ENCODE peak calls at places on chromosomes 6 and 20, in four cellular contexts. B is aorta, Z is IMR-90, O is HepG2. H is an unnamed sample.
A peak's percentile ranks its signal among the peaks of the same experiment; 100 is the strongest.

GRCh38 chr6:110042670-110043296 is 64.7 kb downstream of the GPR6 start:
- DNase-seq in B (no peak), Z (no peak), O (no peak), H (no peak)

GRCh38 chr20:47686545-47686944 is 98.7 kb downstream of the SULF2 start:
- DNase-seq in B (no peak), Z (peak; percentile 80), O (no peak), H (no peak)

GRCh38 chr20:52923123-52923543 is 49.0 kb upstream of the TSHZ2 start:
- DNase-seq in B (no peak), Z (peak; percentile 45), O (no peak), H (no peak)

GRCh38 chr20:33914871-33915270 is 78.8 kb upstream of the RALY start:
- DNase-seq in B (peak; percentile 0), Z (peak; percentile 94), O (peak; percentile 51), H (no peak)

GRCh38 chr6:27811383-27811782 is 100.8 kb downstream of the OR2B2 start:
- DNase-seq in B (no peak), Z (no peak), O (no peak), H (no peak)

GRCh38 chr6:70456725-70457124 is 43.4 kb downstream of the FAM135A start:
- DNase-seq in B (no peak), Z (no peak), O (no peak), H (no peak)

GRCh38 chr6:1890071-1890470 is 280.4 kb downstream of the FOXC1 start:
- DNase-seq in B (no peak), Z (no peak), O (no peak), H (no peak)

GRCh38 chr20:53907968-53908751 is 162.2 kb downstream of the BCAS1 start:
- DNase-seq in B (no peak), Z (no peak), O (no peak), H (peak; percentile 20)

GRCh38 chr6:82248233-82248735 is 740 bp upstream of the IBTK start:
- DNase-seq in B (no peak), Z (peak; percentile 65), O (peak; percentile 90), H (peak; percentile 27)

GRCh38 chr20:38227578-38228360 is 32.8 kb downstream of the KIAA1755 start:
- DNase-seq in B (peak; percentile 59), Z (no peak), O (no peak), H (no peak)

GRCh38 chr6:160788806-160789205 is 86.8 kb downstream of the PLG start:
- DNase-seq in B (no peak), Z (no peak), O (no peak), H (no peak)

GRCh38 chr6:30884521-30885480 is 482 bp downstream of the DDR1 start:
- DNase-seq in B (peak; percentile 81), Z (peak; percentile 15), O (no peak), H (peak; percentile 56)

GRCh38 chr6:30883743-30884520 is at the start of gene DDR1:
- DNase-seq in B (peak; percentile 90), Z (peak; percentile 54), O (peak; percentile 38), H (peak; percentile 81)

GRCh38 chr6:30885999-30886896 is 1.9 kb downstream of the DDR1 start:
- DNase-seq in B (no peak), Z (peak; percentile 79), O (peak; percentile 95), H (peak; percentile 80)

GRCh38 chr6:30886897-30887255 is 2.6 kb downstream of the DDR1 start:
- DNase-seq in B (no peak), Z (no peak), O (no peak), H (no peak)

GRCh38 chr6:30885481-30885998 is 1.2 kb downstream of the DDR1 start:
- DNase-seq in B (no peak), Z (peak; percentile 18), O (peak; percentile 70), H (no peak)
- H3K4me3 ChIP-seq in B (no peak overlapping the region), Z (peak overlapping the region; percentile 81), O (peak overlapping the region; percentile 80), H (peak overlapping the region; percentile 46)

GRCh38 chr6:156944412-156944811 is 167.2 kb downstream of the ARID1B start:
- DNase-seq in B (no peak), Z (no peak), O (no peak), H (no peak)
- H3K4me3 ChIP-seq in B (no peak overlapping the region), Z (no peak overlapping the region), O (no peak overlapping the region), H (no peak overlapping the region)

DNA sequence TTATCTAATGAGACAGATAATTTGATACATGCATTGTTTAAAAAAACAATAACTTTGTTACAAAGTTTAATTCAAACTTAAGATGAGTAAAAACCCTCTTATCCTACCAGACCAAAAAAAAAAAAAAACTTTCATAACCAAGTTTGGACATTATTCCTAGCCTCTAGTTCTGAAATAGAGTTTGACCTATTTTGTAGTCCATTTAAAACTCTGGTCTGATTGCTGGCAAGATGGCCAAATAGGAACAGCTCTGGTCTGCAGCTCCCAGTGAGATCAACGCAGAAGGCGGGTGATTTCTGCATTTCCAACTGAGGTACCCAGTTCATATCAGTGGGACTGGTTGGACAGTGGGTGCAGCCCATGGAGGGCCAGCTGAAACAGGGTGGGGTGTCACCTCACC is 125.9 kb downstream of the FRK start:
- DNase-seq in B (no peak), Z (no peak), O (no peak), H (no peak)
- H3K4me3 ChIP-seq in B (no peak overlapping the region), Z (no peak overlapping the region), O (no peak overlapping the region), H (no peak overlapping the region)

DNA sequence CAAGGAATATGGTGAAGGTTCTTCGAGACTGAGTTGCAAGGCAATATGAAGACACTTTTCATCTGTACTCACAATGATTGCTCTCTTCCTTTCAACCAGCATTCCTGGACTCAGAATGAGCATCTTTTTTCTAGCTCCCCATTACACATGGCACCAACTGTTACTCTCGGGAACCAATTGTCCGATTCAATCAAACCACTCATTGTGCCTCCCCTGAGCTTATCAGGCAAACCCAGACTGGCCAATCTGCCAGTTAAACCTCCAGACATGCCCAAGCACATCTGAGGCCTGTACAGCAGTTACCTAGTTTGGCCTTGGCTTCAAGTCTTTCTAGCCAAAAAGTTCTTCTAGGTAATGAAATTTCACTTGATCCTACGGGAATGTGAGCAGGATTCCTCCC is 164.1 kb downstream of the ID4 start:
- DNase-seq in B (no peak), Z (no peak), O (no peak), H (no peak)
- H3K4me3 ChIP-seq in B (no peak overlapping the region), Z (no peak overlapping the region), O (no peak overlapping the region), H (no peak overlapping the region)

DNA sequence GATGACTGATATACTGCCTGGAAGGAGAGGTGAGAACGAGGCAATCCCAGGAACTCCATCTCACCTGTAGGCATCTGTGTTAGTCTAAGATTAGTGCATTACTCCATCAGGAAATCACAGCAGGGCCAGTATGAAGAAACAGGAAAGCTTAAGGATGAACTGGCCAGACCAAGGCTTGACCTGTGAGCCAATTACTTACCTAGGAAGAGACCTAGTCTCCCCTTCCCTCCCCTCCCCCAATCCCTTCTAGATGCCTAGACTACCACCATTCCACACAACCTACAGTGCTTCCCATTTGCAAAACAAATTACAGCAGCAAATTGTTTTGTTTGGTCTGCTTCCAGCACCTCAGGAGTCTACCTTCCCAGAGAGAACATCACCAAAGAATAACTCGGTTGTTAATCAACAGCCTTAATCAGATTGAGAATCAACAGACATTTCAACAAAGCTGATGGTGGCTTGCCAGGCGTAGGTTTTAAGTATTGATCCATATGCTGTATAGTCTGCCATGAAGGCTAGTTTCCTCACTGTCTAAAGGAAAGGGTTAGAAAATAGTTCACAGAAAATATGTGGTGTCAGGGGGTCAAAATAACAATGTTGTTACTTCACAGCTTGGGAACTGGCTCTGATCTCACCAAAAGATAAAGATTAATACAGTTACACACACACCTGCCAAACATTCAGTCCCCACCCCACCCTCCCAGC is 10.1 kb downstream of the PKHD1 start:
- DNase-seq in B (no peak), Z (no peak), O (no peak), H (no peak)
- H3K4me3 ChIP-seq in B (no peak overlapping the region), Z (no peak overlapping the region), O (no peak overlapping the region), H (no peak overlapping the region)

GRCh38 chr6:108565091-108565766 is 4.5 kb downstream of the FOXO3 start:
- DNase-seq in B (no peak), Z (no peak), O (no peak), H (no peak)
- H3K4me3 ChIP-seq in B (peak overlapping the region; percentile 16), Z (no peak overlapping the region), O (peak overlapping the region; percentile 5), H (no peak overlapping the region)

GRCh38 chr20:40689100-40689942 is at the start of gene MAFB:
- DNase-seq in B (peak; percentile 97), Z (peak; percentile 71), O (peak; percentile 74), H (peak; percentile 95)

GRCh38 chr20:40689943-40690835 is 1.2 kb upstream of the MAFB start:
- DNase-seq in B (peak; percentile 98), Z (peak; percentile 79), O (peak; percentile 85), H (peak; percentile 92)

GRCh38 chr20:40691566-40692239 is 2.7 kb upstream of the MAFB start:
- DNase-seq in B (no peak), Z (no peak), O (no peak), H (no peak)

GRCh38 chr20:40692240-40693011 is 3.4 kb upstream of the MAFB start:
- DNase-seq in B (no peak), Z (no peak), O (no peak), H (no peak)

GRCh38 chr20:40690836-40691565 is 2.0 kb upstream of the MAFB start:
- DNase-seq in B (no peak), Z (no peak), O (no peak), H (no peak)
- H3K4me3 ChIP-seq in B (no peak overlapping the region), Z (no peak overlapping the region), O (no peak overlapping the region), H (no peak overlapping the region)

GRCh38 chr20:45100563-45101245 is at the start of gene KCNS1:
- DNase-seq in B (no peak), Z (no peak), O (peak; percentile 25), H (no peak)

GRCh38 chr20:45098096-45098773 is 2.7 kb downstream of the KCNS1 start:
- DNase-seq in B (no peak), Z (no peak), O (no peak), H (no peak)

GRCh38 chr20:45104786-45105185 is 3.9 kb upstream of the KCNS1 start:
- DNase-seq in B (no peak), Z (peak; percentile 76), O (no peak), H (no peak)

GRCh38 chr20:45103072-45103471 is 2.1 kb upstream of the KCNS1 start:
- DNase-seq in B (no peak), Z (no peak), O (no peak), H (no peak)

DNA sequence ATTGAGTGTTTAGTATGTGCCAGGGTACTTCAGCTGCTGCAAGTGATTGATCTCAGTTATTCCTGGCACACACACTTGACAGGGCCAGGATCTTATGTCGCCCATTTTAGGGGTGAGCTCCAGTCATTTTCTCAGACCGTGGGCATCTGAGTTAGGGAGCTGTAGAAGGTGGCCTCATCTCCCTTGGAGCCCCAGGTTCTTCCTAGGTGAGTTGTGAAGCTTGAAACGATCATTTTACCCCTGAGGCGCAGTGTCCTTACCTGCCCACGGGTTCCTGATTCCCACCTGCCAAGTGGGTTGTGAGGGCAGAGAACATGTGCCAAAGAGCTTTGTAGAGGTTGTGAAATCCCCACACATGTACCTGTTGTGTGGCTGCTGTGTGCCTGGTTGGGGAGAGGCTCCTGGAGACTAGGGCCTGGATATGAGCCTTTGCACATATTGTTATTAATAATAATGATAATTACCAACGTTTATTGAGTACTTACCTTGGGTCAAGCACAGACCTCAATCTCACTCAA is 465 bp upstream of the KCNS1 start:
- DNase-seq in B (no peak), Z (no peak), O (no peak), H (no peak)
- H3K4me3 ChIP-seq in B (no peak overlapping the region), Z (no peak overlapping the region), O (no peak overlapping the region), H (no peak overlapping the region)

GRCh38 chr6:43671801-43672690 is 15.5 kb downstream of the MRPS18A start:
- DNase-seq in B (peak; percentile 73), Z (no peak), O (peak; percentile 88), H (no peak)
- H3K4me3 ChIP-seq in B (no peak overlapping the region), Z (no peak overlapping the region), O (no peak overlapping the region), H (no peak overlapping the region)

GRCh38 chr6:43096451-43097097 is 20.5 kb downstream of the PTK7 start:
- DNase-seq in B (peak; percentile 61), Z (peak; percentile 81), O (no peak), H (peak; percentile 71)
- H3K4me3 ChIP-seq in B (no peak overlapping the region), Z (no peak overlapping the region), O (no peak overlapping the region), H (no peak overlapping the region)